ENCODE peak calls at places on chromosome X, in five cellular contexts. One of them, this sample, is unnamed.

GRCh38 chrX:118530537-118530936 is 34.9 kb downstream of the DOCK11 start:
- DNase-seq in left ventricle myocardium inferior: no peak
- DNase-seq in spleen: no peak
- DNase-seq in IMR-90: peak
- DNase-seq in BJ: no peak
- DNase-seq in this sample: no peak

GRCh38 chrX:55201930-55202579 is 18.1 kb upstream of the PAGE5 start:
- DNase-seq in left ventricle myocardium inferior: no peak
- DNase-seq in BJ: no peak
- DNase-seq in IMR-90: no peak
- DNase-seq in spleen: no peak
- DNase-seq in this sample: no peak

GRCh38 chrX:8586953-8587352 is 122.3 kb downstream of the VCX3B start:
- DNase-seq in left ventricle myocardium inferior: no peak
- DNase-seq in BJ: no peak
- DNase-seq in IMR-90: no peak
- DNase-seq in spleen: no peak
- DNase-seq in this sample: no peak

GRCh38 chrX:129678881-129679195 is 24.1 kb upstream of the APLN start:
- DNase-seq in spleen: no peak
- DNase-seq in BJ: no peak
- DNase-seq in left ventricle myocardium inferior: no peak
- DNase-seq in IMR-90: no peak
- DNase-seq in this sample: no peak

GRCh38 chrX:54509401-54509800 is 13.4 kb upstream of the FGD1 start:
- DNase-seq in left ventricle myocardium inferior: no peak
- DNase-seq in IMR-90: peak
- DNase-seq in spleen: no peak
- DNase-seq in BJ: no peak
- DNase-seq in this sample: no peak

GRCh38 chrX:13473666-13474516 is 95.5 kb upstream of the EGFL6 start:
- DNase-seq in IMR-90: peak
- DNase-seq in left ventricle myocardium inferior: no peak
- DNase-seq in spleen: no peak
- DNase-seq in BJ: peak
- DNase-seq in this sample: no peak

GRCh38 chrX:50988649-50989048 is 78.1 kb downstream of the BMP15 start:
- DNase-seq in BJ: no peak
- DNase-seq in spleen: no peak
- DNase-seq in IMR-90: peak
- DNase-seq in left ventricle myocardium inferior: no peak
- DNase-seq in this sample: no peak

GRCh38 chrX:89053223-89053622 is 306.2 kb downstream of the CPXCR1 start:
- DNase-seq in BJ: no peak
- DNase-seq in spleen: no peak
- DNase-seq in IMR-90: no peak
- DNase-seq in left ventricle myocardium inferior: no peak
- DNase-seq in this sample: no peak

GRCh38 chrX:40272786-40273185 is 175.0 kb upstream of the BCOR start:
- DNase-seq in spleen: peak
- DNase-seq in BJ: no peak
- DNase-seq in IMR-90: no peak
- DNase-seq in left ventricle myocardium inferior: no peak
- DNase-seq in this sample: no peak

GRCh38 chrX:129323115-129323514 is 200.2 kb downstream of the SMARCA1 start:
- DNase-seq in left ventricle myocardium inferior: no peak
- DNase-seq in IMR-90: peak
- DNase-seq in spleen: no peak
- DNase-seq in BJ: no peak
- DNase-seq in this sample: no peak

GRCh38 chrX:72305286-72306084 is at the start of gene CITED1:
- DNase-seq in spleen: no peak
- DNase-seq in IMR-90: no peak
- DNase-seq in BJ: no peak
- DNase-seq in left ventricle myocardium inferior: no peak
- DNase-seq in this sample: peak

DNA sequence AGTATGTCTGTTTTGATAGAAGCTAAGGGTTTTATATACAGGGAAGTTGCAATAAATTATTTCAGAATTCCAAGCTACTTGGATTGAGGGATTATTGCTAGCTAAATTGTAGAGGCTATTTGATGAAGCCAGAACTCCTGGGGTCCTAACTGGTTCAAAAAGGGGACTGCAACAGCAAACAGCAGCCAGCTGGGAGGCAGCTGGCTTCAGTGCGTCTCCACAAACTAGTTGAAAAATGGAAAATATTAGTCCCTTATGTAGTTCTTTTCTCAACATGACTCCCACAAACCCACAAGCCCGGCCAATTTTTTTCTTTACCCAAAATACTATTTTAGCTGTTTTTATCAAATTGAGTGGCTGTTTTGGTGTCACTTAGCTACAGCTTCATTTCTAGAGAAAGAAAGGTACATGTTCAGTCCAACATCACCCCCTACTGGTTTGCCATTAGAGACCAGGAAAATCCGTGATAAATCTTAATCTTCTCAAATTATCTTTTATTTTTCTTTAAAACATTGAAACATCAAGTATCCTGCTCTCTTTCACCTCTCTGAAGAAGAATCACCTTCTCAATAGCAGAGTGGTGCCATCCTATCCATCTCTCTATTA is 97.2 kb downstream of the GUCY2F start:
- DNase-seq in IMR-90: peak
- DNase-seq in BJ: no peak
- DNase-seq in spleen: no peak
- DNase-seq in left ventricle myocardium inferior: no peak
- DNase-seq in this sample: peak
- TF ChIP-seq CTCF in IMR-90: peak
- TF ChIP-seq CTCF in BJ: no peak
- TF ChIP-seq CTCF in spleen: peak
- TF ChIP-seq CTCF in left ventricle myocardium inferior: peak
- TF ChIP-seq CTCF in this sample: peak

GRCh38 chrX:75968293-75968692 is 183.2 kb upstream of the MAGEE2 start:
- DNase-seq in IMR-90: no peak
- DNase-seq in spleen: no peak
- DNase-seq in BJ: no peak
- DNase-seq in left ventricle myocardium inferior: no peak
- DNase-seq in this sample: no peak
- TF ChIP-seq CTCF in IMR-90: no peak
- TF ChIP-seq CTCF in spleen: no peak
- TF ChIP-seq CTCF in BJ: no peak
- TF ChIP-seq CTCF in left ventricle myocardium inferior: no peak
- TF ChIP-seq CTCF in this sample: no peak

GRCh38 chrX:102650903-102651241 is 411 bp upstream of the GPRASP1 start:
- DNase-seq in spleen: no peak
- DNase-seq in left ventricle myocardium inferior: no peak
- DNase-seq in BJ: no peak
- DNase-seq in IMR-90: no peak
- DNase-seq in this sample: no peak

GRCh38 chrX:102654696-102655095 is 3.4 kb downstream of the GPRASP1 start:
- DNase-seq in spleen: no peak
- DNase-seq in BJ: no peak
- DNase-seq in IMR-90: no peak
- DNase-seq in left ventricle myocardium inferior: peak
- DNase-seq in this sample: no peak

GRCh38 chrX:102651242-102651967 is at the start of gene GPRASP1:
- DNase-seq in BJ: no peak
- DNase-seq in IMR-90: peak
- DNase-seq in left ventricle myocardium inferior: peak
- DNase-seq in spleen: peak
- DNase-seq in this sample: no peak

GRCh38 chrX:102651968-102652744 is 873 bp downstream of the GPRASP1 start:
- DNase-seq in BJ: no peak
- DNase-seq in left ventricle myocardium inferior: no peak
- DNase-seq in spleen: no peak
- DNase-seq in IMR-90: peak
- DNase-seq in this sample: no peak
- TF ChIP-seq CTCF in BJ: peak
- TF ChIP-seq CTCF in left ventricle myocardium inferior: peak
- TF ChIP-seq CTCF in spleen: peak
- TF ChIP-seq CTCF in IMR-90: peak
- TF ChIP-seq CTCF in this sample: peak

GRCh38 chrX:15849555-15849954 is 5.1 kb downstream of the AP1S2 start:
- DNase-seq in IMR-90: no peak
- DNase-seq in BJ: no peak
- DNase-seq in spleen: no peak
- DNase-seq in left ventricle myocardium inferior: no peak
- DNase-seq in this sample: no peak
- TF ChIP-seq CTCF in IMR-90: peak
- TF ChIP-seq CTCF in BJ: no peak
- TF ChIP-seq CTCF in spleen: no peak
- TF ChIP-seq CTCF in left ventricle myocardium inferior: peak
- TF ChIP-seq CTCF in this sample: peak

GRCh38 chrX:132940727-132941162 is 17.7 kb downstream of the HS6ST2 start:
- DNase-seq in left ventricle myocardium inferior: no peak
- DNase-seq in IMR-90: no peak
- DNase-seq in spleen: no peak
- DNase-seq in BJ: no peak
- DNase-seq in this sample: no peak
- TF ChIP-seq CTCF in left ventricle myocardium inferior: no peak
- TF ChIP-seq CTCF in IMR-90: no peak
- TF ChIP-seq CTCF in spleen: no peak
- TF ChIP-seq CTCF in BJ: no peak
- TF ChIP-seq CTCF in this sample: peak

DNA sequence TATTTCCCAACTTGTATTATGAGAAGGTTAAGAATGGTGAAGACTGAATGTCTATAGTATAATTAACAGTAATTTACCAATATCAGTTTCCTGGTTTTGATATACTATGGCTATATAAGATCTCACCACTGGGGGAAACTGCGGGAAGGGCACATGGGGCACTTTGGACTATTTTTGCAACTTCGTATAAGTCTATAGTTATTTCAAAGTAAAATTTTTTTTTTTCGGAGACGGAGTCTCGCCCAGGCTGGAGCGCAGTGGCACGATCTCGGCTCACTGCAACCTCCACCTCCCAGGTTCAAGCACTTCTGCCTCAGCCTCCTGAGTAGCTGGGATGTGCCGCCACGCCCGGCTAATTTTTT is 46.1 kb downstream of the CXorf58 start:
- DNase-seq in IMR-90: no peak
- DNase-seq in spleen: no peak
- DNase-seq in BJ: no peak
- DNase-seq in left ventricle myocardium inferior: no peak
- DNase-seq in this sample: peak
- TF ChIP-seq CTCF in IMR-90: no peak
- TF ChIP-seq CTCF in spleen: no peak
- TF ChIP-seq CTCF in BJ: no peak
- TF ChIP-seq CTCF in left ventricle myocardium inferior: no peak
- TF ChIP-seq CTCF in this sample: peak

GRCh38 chrX:139828830-139829229 is 104.0 kb downstream of the ATP11C start:
- DNase-seq in left ventricle myocardium inferior: no peak
- DNase-seq in IMR-90: no peak
- DNase-seq in BJ: no peak
- DNase-seq in spleen: no peak
- DNase-seq in this sample: no peak

GRCh38 chrX:139828037-139828436 is 104.8 kb downstream of the ATP11C start:
- DNase-seq in left ventricle myocardium inferior: no peak
- DNase-seq in BJ: no peak
- DNase-seq in spleen: no peak
- DNase-seq in IMR-90: no peak
- DNase-seq in this sample: no peak

GRCh38 chrX:139823806-139824205 is 109.0 kb downstream of the ATP11C start:
- DNase-seq in IMR-90: peak
- DNase-seq in BJ: no peak
- DNase-seq in left ventricle myocardium inferior: no peak
- DNase-seq in spleen: no peak
- DNase-seq in this sample: no peak

GRCh38 chrX:139825618-139826017 is 107.2 kb downstream of the ATP11C start:
- DNase-seq in spleen: no peak
- DNase-seq in left ventricle myocardium inferior: no peak
- DNase-seq in IMR-90: no peak
- DNase-seq in BJ: no peak
- DNase-seq in this sample: no peak

DNA sequence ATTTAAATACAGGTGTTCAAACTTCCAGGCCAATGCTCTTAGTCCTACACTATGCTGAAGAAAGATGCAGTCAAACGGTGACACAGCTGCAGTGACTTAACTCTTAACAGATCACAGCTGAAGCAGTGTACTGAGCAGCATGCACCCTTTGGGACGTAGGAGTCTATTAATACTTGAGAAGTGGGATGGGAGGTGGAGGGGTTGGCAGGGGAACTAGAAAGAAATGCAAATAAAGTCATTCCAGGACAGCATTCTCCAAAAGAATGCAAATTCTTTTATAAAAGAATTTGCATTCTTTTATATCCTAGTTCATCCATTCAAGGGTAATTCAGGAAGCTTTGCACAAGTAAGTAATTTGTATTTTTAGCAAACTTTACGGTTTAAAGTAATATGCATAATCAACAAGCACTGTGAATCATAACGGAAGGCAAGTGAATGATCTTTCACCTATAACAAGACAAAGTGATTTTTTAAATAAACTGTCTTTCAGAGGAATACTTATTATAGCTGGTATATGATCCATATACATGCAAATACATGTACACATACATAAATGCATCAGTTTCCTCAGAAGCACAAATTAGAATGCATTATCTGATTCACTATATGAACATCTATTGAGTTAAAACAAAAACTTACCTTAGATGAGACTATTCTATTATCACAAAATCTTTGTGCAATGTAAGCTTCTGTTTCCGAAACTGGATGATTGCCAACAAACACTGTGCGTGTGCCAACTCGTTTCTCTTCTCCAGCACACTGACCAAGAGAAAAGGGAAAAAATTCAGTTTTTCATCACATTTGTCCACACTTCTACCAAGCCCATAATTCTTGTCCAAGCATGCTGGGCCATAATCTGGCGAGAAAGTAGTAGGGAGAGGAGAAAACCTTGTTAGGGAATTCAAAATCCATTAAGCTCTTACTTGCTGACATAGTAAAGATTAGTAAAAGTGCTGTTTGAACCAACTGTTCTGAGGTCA is 106.5 kb downstream of the ATP11C start:
- DNase-seq in spleen: no peak
- DNase-seq in left ventricle myocardium inferior: no peak
- DNase-seq in IMR-90: peak
- DNase-seq in BJ: peak
- DNase-seq in this sample: no peak
- TF ChIP-seq CTCF in spleen: no peak
- TF ChIP-seq CTCF in left ventricle myocardium inferior: no peak
- TF ChIP-seq CTCF in IMR-90: no peak
- TF ChIP-seq CTCF in BJ: no peak
- TF ChIP-seq CTCF in this sample: no peak

DNA sequence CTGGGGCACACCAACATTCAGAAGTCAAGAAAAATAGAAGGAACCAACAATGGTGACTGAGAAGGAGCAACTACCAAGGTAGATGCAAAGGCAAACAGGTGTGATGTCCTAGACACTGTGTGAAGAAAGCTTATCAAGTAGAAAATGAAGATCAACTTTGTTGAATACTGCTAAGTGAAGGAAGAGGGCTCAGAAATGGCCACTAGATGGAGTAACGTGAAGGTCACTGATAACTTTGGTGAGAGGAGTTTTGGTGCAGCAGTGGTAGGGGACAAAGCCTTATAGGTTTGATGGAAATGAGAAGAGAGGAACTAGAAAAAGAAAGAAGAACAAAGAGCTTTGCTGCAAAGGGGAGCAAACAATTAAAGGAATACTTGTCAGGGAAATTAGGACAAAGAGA is 23.5 kb downstream of the OTC start:
- DNase-seq in IMR-90: no peak
- DNase-seq in spleen: no peak
- DNase-seq in left ventricle myocardium inferior: no peak
- DNase-seq in BJ: no peak
- DNase-seq in this sample: no peak
- TF ChIP-seq CTCF in IMR-90: peak
- TF ChIP-seq CTCF in spleen: no peak
- TF ChIP-seq CTCF in left ventricle myocardium inferior: peak
- TF ChIP-seq CTCF in BJ: peak
- TF ChIP-seq CTCF in this sample: peak

This sample was measured in osteocyte.